ENCODE peak calls at places on chromosomes 1 and 21, in ten cellular contexts. Y is heart left ventricle; M is H9; H is cardiac muscle cell; Z is heart right ventricle; S is CD8-positive, alpha-beta memory T cell; A is endodermal cell; E is sigmoid colon; I is right cardiac atrium; T is OCI-LY7. O is an unnamed sample.

GRCh38 chr1:152141971-152142584 is 16.9 kb downstream of the RPTN start:
- DNase-seq in Y (peak; percentile 27), M (peak; percentile 36), H (no peak), Z (peak; percentile 53), S (no peak), A (peak; percentile 79), E (no peak), I (peak; percentile 44), T (peak; percentile 24), O (peak; percentile 85)

GRCh38 chr1:189859385-189859977 is 618.2 kb downstream of the BRINP3 start:
- DNase-seq in Y (no peak), M (peak; percentile 67), H (no peak), Z (no peak), S (no peak), A (peak; percentile 81), E (no peak), I (no peak), T (peak; percentile 43), O (no peak)

GRCh38 chr21:45600248-45600647 is 43.3 kb upstream of the PCBP3 start:
- DNase-seq in Y (no peak), M (no peak), H (no peak), Z (no peak), S (no peak), A (no peak), E (no peak), I (no peak), T (no peak), O (no peak)

GRCh38 chr1:103254691-103255090 is 146.4 kb upstream of the COL11A1 start:
- DNase-seq in Y (no peak), M (no peak), H (no peak), Z (no peak), S (no peak), A (no peak), E (no peak), I (no peak), T (no peak), O (no peak)

GRCh38 chr1:213997031-213997771 is 9.4 kb downstream of the PROX1 start:
- DNase-seq in Y (no peak), M (no peak), H (no peak), Z (no peak), S (no peak), A (no peak), E (no peak), I (no peak), T (no peak), O (no peak)

GRCh38 chr1:226722240-226722900 is 16.7 kb downstream of the ITPKB start:
- DNase-seq in Y (no peak), M (no peak), H (no peak), Z (no peak), S (no peak), A (peak; percentile 24), E (no peak), I (no peak), T (no peak), O (no peak)

GRCh38 chr1:145961425-145962156 is 2.8 kb downstream of the ANKRD34A start:
- DNase-seq in Y (peak; percentile 56), M (no peak), H (peak; percentile 47), Z (peak; percentile 11), S (no peak), A (peak; percentile 75), E (peak; percentile 86), I (peak; percentile 46), T (no peak), O (peak; percentile 45)

GRCh38 chr1:27570823-27571222 is 33.1 kb downstream of the AHDC1 start:
- DNase-seq in Y (no peak), M (peak; percentile 71), H (peak; percentile 80), Z (no peak), S (no peak), A (peak; percentile 86), E (no peak), I (no peak), T (no peak), O (peak; percentile 43)

GRCh38 chr1:53242381-53242780 is 4.1 kb upstream of the MAGOH start:
- DNase-seq in Y (no peak), M (no peak), H (no peak), Z (no peak), S (no peak), A (no peak), E (no peak), I (no peak), T (no peak), O (no peak)

GRCh38 chr1:54341763-54342162 is 64.4 kb downstream of the SSBP3 start:
- DNase-seq in Y (no peak), M (no peak), H (no peak), Z (no peak), S (no peak), A (no peak), E (no peak), I (no peak), T (no peak), O (no peak)

GRCh38 chr1:212225871-212226302 is 59.3 kb upstream of the PPP2R5A start:
- DNase-seq in Y (no peak), M (no peak), H (no peak), Z (no peak), S (no peak), A (peak; percentile 53), E (no peak), I (no peak), T (peak; percentile 19), O (no peak)

GRCh38 chr1:117627562-117628165 is 21.8 kb downstream of the TENT5C start:
- DNase-seq in Y (no peak), M (no peak), H (no peak), Z (no peak), S (no peak), A (no peak), E (no peak), I (no peak), T (peak; percentile 55), O (no peak)

GRCh38 chr1:215673943-215674342 is 106.8 kb downstream of the KCTD3 start:
- DNase-seq in Y (no peak), M (no peak), H (no peak), Z (no peak), S (no peak), A (no peak), E (no peak), I (no peak), T (no peak), O (no peak)

GRCh38 chr1:178057863-178058576 is 35.9 kb upstream of the RASAL2 start:
- DNase-seq in Y (peak; percentile 72), M (peak; percentile 29), H (peak; percentile 30), Z (peak; percentile 77), S (no peak), A (peak; percentile 58), E (peak; percentile 80), I (peak; percentile 78), T (no peak), O (peak; percentile 83)

GRCh38 chr1:54095543-54096286 is 42.3 kb downstream of the TCEANC2 start:
- DNase-seq in Y (no peak), M (no peak), H (no peak), Z (no peak), S (no peak), A (no peak), E (no peak), I (no peak), T (peak; percentile 5), O (peak; percentile 43)

GRCh38 chr1:110877364-110877763 is 4.4 kb downstream of the CD53 start:
- DNase-seq in Y (no peak), M (no peak), H (no peak), Z (no peak), S (no peak), A (no peak), E (no peak), I (no peak), T (no peak), O (no peak)

GRCh38 chr1:110879758-110880606 is 7.0 kb downstream of the CD53 start:
- DNase-seq in Y (no peak), M (no peak), H (no peak), Z (no peak), S (peak; percentile 40), A (no peak), E (no peak), I (no peak), T (peak; percentile 29), O (no peak)

GRCh38 chr1:110878993-110879392 is 6.0 kb downstream of the CD53 start:
- DNase-seq in Y (no peak), M (no peak), H (no peak), Z (no peak), S (no peak), A (no peak), E (no peak), I (no peak), T (no peak), O (no peak)

GRCh38 chr1:110876748-110877341 is 3.9 kb downstream of the CD53 start:
- DNase-seq in Y (no peak), M (no peak), H (no peak), Z (no peak), S (no peak), A (no peak), E (no peak), I (no peak), T (no peak), O (no peak)

DNA sequence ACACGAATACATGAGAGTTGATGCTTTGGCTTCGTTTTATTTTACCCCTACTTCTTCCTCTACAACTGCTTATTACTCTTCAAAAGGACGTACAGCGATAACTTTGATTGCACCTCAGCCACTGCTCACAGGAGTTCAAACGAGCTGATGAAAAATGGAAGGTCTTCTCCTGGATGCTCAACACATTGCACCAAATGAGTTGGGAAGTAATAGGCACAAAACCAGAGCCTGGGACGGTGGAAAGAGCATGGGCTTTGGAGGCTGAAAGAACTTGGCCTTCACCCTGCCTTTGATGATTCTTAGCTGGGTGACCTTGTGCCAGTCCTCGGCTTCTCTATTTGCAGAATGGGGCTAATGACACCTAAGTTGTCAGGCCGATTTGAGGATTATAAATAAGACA is 4.8 kb downstream of the CD53 start:
- DNase-seq in Y (no peak), M (no peak), H (no peak), Z (no peak), S (no peak), A (no peak), E (no peak), I (no peak), T (no peak), O (no peak)
- H3K4me1 ChIP-seq in Y (no peaks in the 10 kb centered on the region), M (no peaks in the 10 kb centered on the region), H (no peaks in the 10 kb centered on the region), Z (no peaks in the 10 kb centered on the region), S (peaks cover 67% of the 10 kb centered on the region), A (peaks cover 16% of the 10 kb centered on the region), E (no peaks in the 10 kb centered on the region), I (no peaks in the 10 kb centered on the region), T (peaks cover 77% of the 10 kb centered on the region), O (peaks cover 5% of the 10 kb centered on the region)

GRCh38 chr1:155134858-155135415 is 715 bp upstream of the SLC50A1 start:
- DNase-seq in Y (peak; percentile 87), M (peak; percentile 76), H (peak; percentile 76), Z (peak; percentile 92), S (peak; percentile 25), A (peak; percentile 87), E (peak; percentile 95), I (peak; percentile 95), T (no peak), O (peak; percentile 90)
- H3K4me1 ChIP-seq in Y (peaks cover 66% of the 10 kb centered on the region), M (no peaks in the 10 kb centered on the region), H (peaks cover 19% of the 10 kb centered on the region), Z (peaks cover 63% of the 10 kb centered on the region), S (peaks cover 23% of the 10 kb centered on the region), A (peaks cover 7% of the 10 kb centered on the region), E (no peaks in the 10 kb centered on the region), I (peaks cover 7% of the 10 kb centered on the region), T (peaks cover 25% of the 10 kb centered on the region), O (peaks cover 37% of the 10 kb centered on the region)

GRCh38 chr1:230621290-230622022 is 20.8 kb upstream of the COG2 start:
- DNase-seq in Y (no peak), M (no peak), H (no peak), Z (no peak), S (no peak), A (no peak), E (no peak), I (no peak), T (no peak), O (no peak)
- H3K4me1 ChIP-seq in Y (no peaks in the 10 kb centered on the region), M (no peaks in the 10 kb centered on the region), H (no peaks in the 10 kb centered on the region), Z (no peaks in the 10 kb centered on the region), S (no peaks in the 10 kb centered on the region), A (peaks cover 4% of the 10 kb centered on the region), E (no peaks in the 10 kb centered on the region), I (no peaks in the 10 kb centered on the region), T (no peaks in the 10 kb centered on the region), O (no peaks in the 10 kb centered on the region)

GRCh38 chr1:25066253-25066652 is 136.2 kb upstream of the RUNX3 start:
- DNase-seq in Y (no peak), M (no peak), H (peak; percentile 41), Z (no peak), S (peak; percentile 10), A (no peak), E (no peak), I (no peak), T (no peak), O (no peak)
- H3K4me1 ChIP-seq in Y (no peaks in the 10 kb centered on the region), M (no peaks in the 10 kb centered on the region), H (peaks cover 8% of the 10 kb centered on the region), Z (no peaks in the 10 kb centered on the region), S (peaks cover 34% of the 10 kb centered on the region), A (no peaks in the 10 kb centered on the region), E (no peaks in the 10 kb centered on the region), I (peaks cover 2% of the 10 kb centered on the region), T (no peaks in the 10 kb centered on the region), O (no peaks in the 10 kb centered on the region)